ENCODE peak calls at places on chromosomes 1 and 21, in six cellular contexts. N is activated B cell treated with CpG ODN at 0.5 μM for 24 hours, G is neural crest cell, K is brain microvascular endothelial cell, Y is cardiac muscle cell, B is H9. A is an unnamed sample.

GRCh38 chr1:206609229-206609991 is 2.9 kb downstream of the EIF2D start:
- DNase-seq in N (no peak), G (no peak), K (no peak), Y (peak), B (no peak), A (no peak)

GRCh38 chr1:233544304-233544703 is 69.6 kb upstream of the KCNK1 start:
- DNase-seq in N (no peak), G (no peak), K (no peak), Y (no peak), B (no peak), A (no peak)

GRCh38 chr1:150389650-150390049 is 25.7 kb downstream of the RPRD2 start:
- DNase-seq in N (no peak), G (no peak), K (no peak), Y (no peak), B (no peak), A (no peak)

GRCh38 chr1:95956215-95956614 is 722.2 kb downstream of the RWDD3 start:
- DNase-seq in N (no peak), G (no peak), K (no peak), Y (no peak), B (no peak), A (no peak)

GRCh38 chr1:145845144-145845513 is 301 bp upstream of the NUDT17 start:
- DNase-seq in N (no peak), G (no peak), K (no peak), Y (no peak), B (no peak), A (no peak)

GRCh38 chr1:34479731-34480130 is 275.1 kb upstream of the GJB5 start:
- DNase-seq in N (no peak), G (peak), K (no peak), Y (no peak), B (peak), A (no peak)

GRCh38 chr1:8013800-8014199 is 12.3 kb downstream of the ERRFI1 start:
- DNase-seq in N (no peak), G (no peak), K (no peak), Y (no peak), B (no peak), A (no peak)

GRCh38 chr1:11516961-11517635 is 38.1 kb downstream of the DISP3 start:
- DNase-seq in N (no peak), G (no peak), K (no peak), Y (no peak), B (no peak), A (no peak)

GRCh38 chr21:42411891-42412635 is 8.4 kb downstream of the UBASH3A start:
- DNase-seq in N (no peak), G (no peak), K (peak), Y (no peak), B (no peak), A (no peak)

GRCh38 chr1:50278352-50278878 is 144.8 kb downstream of the DMRTA2 start:
- DNase-seq in N (no peak), G (no peak), K (no peak), Y (no peak), B (no peak), A (no peak)

GRCh38 chr1:38140025-38140487 is 93.5 kb upstream of the POU3F1 start:
- DNase-seq in N (no peak), G (no peak), K (no peak), Y (no peak), B (peak), A (no peak)
- TF ChIP-seq CTCF in N (no peak), G (no peak), K (no peak), Y (no peak), B (no peak), A (peak)

DNA sequence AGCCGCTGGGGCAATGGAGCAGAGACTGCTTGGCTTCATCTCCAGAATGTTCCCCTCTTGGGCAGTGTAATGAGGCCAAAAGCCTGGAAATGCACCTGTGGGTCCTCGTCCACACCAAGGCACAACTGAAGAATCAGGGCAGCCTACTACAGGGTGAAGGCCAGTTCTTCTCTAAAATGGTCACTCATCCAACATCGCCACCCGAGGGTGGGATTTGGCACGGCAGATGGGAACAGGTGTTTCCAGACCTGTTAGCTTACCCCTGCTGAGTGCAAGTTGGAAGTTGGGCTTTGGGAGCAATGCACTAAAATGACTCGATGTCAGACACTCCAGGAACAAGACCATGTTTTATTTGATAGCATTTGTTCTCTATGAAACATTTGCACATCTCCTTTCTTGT is 543.7 kb downstream of the NPHP4 start:
- DNase-seq in N (no peak), G (no peak), K (no peak), Y (no peak), B (peak), A (no peak)
- TF ChIP-seq CTCF in N (no peak), G (peak), K (no peak), Y (no peak), B (peak), A (no peak)

GRCh38 chr1:2921970-2922686 is 99.1 kb upstream of the ACTRT2 start:
- DNase-seq in N (peak), G (no peak), K (no peak), Y (no peak), B (no peak), A (no peak)
- TF ChIP-seq CTCF in N (no peak), G (peak), K (peak), Y (peak), B (peak), A (peak)

DNA sequence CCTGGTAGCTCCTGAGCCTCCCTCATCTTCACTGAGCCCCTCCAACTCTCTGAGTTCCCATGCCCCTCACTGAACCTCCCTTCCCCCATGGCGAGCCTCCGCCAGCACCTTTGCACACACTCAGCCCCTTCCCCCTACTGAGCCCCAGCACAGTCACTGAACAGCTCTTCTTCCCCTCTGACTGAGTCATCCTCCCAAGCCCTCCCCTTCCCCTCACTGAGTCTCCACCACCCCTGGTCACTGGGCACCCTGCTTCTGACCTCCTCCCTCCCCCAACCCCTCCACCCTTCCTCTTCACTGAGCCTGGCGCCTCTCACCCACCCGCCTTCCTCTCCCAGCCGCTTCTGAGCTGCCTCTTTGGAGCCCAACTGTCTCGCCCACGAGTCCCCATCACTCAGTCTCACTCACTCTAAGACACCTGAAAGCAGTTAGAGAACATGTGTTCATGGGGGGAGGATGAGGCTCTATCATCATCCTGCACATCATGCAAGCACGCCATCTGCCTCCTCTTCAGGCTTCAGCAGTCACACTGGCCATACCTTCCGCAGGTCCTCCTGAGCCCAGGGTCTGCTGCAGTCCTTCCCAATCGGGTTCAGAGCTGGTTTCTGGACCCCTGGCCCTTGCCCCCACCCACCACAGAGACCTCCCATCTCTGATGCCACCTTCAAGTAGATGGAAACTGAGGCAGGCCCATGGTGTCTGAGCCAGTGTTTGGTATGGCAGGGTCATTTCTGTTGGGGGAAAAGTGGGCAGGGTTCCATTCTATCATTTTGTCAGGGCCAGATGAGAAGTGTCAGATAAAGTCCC is 2.0 kb upstream of the TRNP1 start:
- DNase-seq in N (no peak), G (no peak), K (no peak), Y (no peak), B (peak), A (no peak)
- TF ChIP-seq CTCF in N (no peak), G (no peak), K (peak), Y (no peak), B (no peak), A (no peak)

DNA sequence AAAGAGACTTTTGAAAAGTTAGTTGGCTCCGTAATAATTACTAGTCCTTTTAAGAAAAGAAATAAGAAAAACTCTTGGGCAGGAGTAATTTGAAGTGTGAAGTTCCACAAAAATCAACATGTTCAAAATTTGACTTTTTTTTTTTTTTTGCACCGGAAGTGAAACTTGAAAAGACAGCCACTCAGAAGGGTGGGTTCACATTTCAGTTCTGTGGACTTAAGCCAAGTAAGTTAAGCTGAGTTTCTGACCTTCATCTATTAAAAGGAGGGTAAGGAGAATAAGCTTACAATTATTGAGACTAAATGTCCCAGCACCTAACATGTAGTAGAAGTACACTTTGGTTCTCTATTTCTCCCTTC is 11.0 kb downstream of the RO60 start:
- DNase-seq in N (no peak), G (no peak), K (no peak), Y (no peak), B (no peak), A (no peak)
- TF ChIP-seq CTCF in N (no peak), G (no peak), K (no peak), Y (no peak), B (no peak), A (peak)

GRCh38 chr21:26964379-26964778 is 2.5 kb downstream of the ADAMTS5 start:
- DNase-seq in N (no peak), G (no peak), K (no peak), Y (peak), B (peak), A (no peak)

GRCh38 chr21:26965567-26966359 is 1.1 kb downstream of the ADAMTS5 start:
- DNase-seq in N (no peak), G (peak), K (peak), Y (peak), B (peak), A (peak)

GRCh38 chr21:26966360-26966977 is 419 bp downstream of the ADAMTS5 start:
- DNase-seq in N (no peak), G (no peak), K (no peak), Y (peak), B (peak), A (no peak)

GRCh38 chr21:26965091-26965566 is 1.8 kb downstream of the ADAMTS5 start:
- DNase-seq in N (no peak), G (no peak), K (no peak), Y (no peak), B (no peak), A (no peak)

GRCh38 chr21:26966978-26967913 is at the start of gene ADAMTS5:
- DNase-seq in N (no peak), G (peak), K (peak), Y (peak), B (peak), A (peak)
- TF ChIP-seq CTCF in N (no peak), G (no peak), K (peak), Y (no peak), B (no peak), A (no peak)

A was measured in type B pancreatic cell.